ENCODE peak calls at places on chromosomes 6 and 20, in nine cellular contexts. One of them, this sample, is unnamed.

GRCh38 chr6:162538643-162539064 is 188.9 kb downstream of the PRKN start:
- DNase-seq in IMR-90: no peak
- DNase-seq in GM12865: no peak
- DNase-seq in AG10803: no peak
- DNase-seq in fibroblast of mammary gland: no peak
- DNase-seq in astrocyte of the spinal cord: no peak
- DNase-seq in heart left ventricle: peak; percentile 79
- DNase-seq in foreskin fibroblast: no peak
- DNase-seq in fibroblast of the aortic adventitia: no peak
- DNase-seq in this sample: no peak

GRCh38 chr6:88823998-88824397 is 139.4 kb downstream of the RNGTT start:
- DNase-seq in foreskin fibroblast: peak; percentile 22
- DNase-seq in fibroblast of the aortic adventitia: peak; percentile 40
- DNase-seq in IMR-90: peak; percentile 77
- DNase-seq in heart left ventricle: no peak
- DNase-seq in GM12865: no peak
- DNase-seq in astrocyte of the spinal cord: peak; percentile 54
- DNase-seq in AG10803: peak; percentile 44
- DNase-seq in fibroblast of mammary gland: peak; percentile 57
- DNase-seq in this sample: peak; percentile 74

GRCh38 chr20:32004963-32005362 is 5.3 kb upstream of the CCM2L start:
- DNase-seq in foreskin fibroblast: peak; percentile 14
- DNase-seq in heart left ventricle: no peak
- DNase-seq in IMR-90: peak; percentile 36
- DNase-seq in AG10803: peak; percentile 25
- DNase-seq in astrocyte of the spinal cord: no peak
- DNase-seq in GM12865: no peak
- DNase-seq in fibroblast of the aortic adventitia: peak; percentile 32
- DNase-seq in fibroblast of mammary gland: peak; percentile 32
- DNase-seq in this sample: no peak

GRCh38 chr20:54980321-54980960 is 505.0 kb downstream of the DOK5 start:
- DNase-seq in heart left ventricle: no peak
- DNase-seq in AG10803: no peak
- DNase-seq in fibroblast of the aortic adventitia: no peak
- DNase-seq in GM12865: peak; percentile 2
- DNase-seq in astrocyte of the spinal cord: peak; percentile 1
- DNase-seq in foreskin fibroblast: no peak
- DNase-seq in fibroblast of mammary gland: peak; percentile 10
- DNase-seq in IMR-90: no peak
- DNase-seq in this sample: peak; percentile 36

GRCh38 chr6:125421853-125422252 is 120.1 kb upstream of the HDDC2 start:
- DNase-seq in AG10803: no peak
- DNase-seq in astrocyte of the spinal cord: peak; percentile 47
- DNase-seq in GM12865: no peak
- DNase-seq in foreskin fibroblast: no peak
- DNase-seq in fibroblast of the aortic adventitia: peak; percentile 11
- DNase-seq in heart left ventricle: peak; percentile 54
- DNase-seq in fibroblast of mammary gland: peak; percentile 7
- DNase-seq in IMR-90: no peak
- DNase-seq in this sample: peak; percentile 46

GRCh38 chr20:32678948-32679347 is 5.2 kb upstream of the C20orf203 start:
- DNase-seq in GM12865: no peak
- DNase-seq in foreskin fibroblast: peak; percentile 52
- DNase-seq in fibroblast of the aortic adventitia: peak; percentile 22
- DNase-seq in fibroblast of mammary gland: peak; percentile 57
- DNase-seq in IMR-90: peak; percentile 17
- DNase-seq in astrocyte of the spinal cord: no peak
- DNase-seq in AG10803: peak; percentile 83
- DNase-seq in heart left ventricle: peak; percentile 65
- DNase-seq in this sample: no peak

GRCh38 chr6:36131517-36132220 is 1.4 kb downstream of the MAPK13 start:
- DNase-seq in astrocyte of the spinal cord: peak; percentile 41
- DNase-seq in AG10803: peak; percentile 36
- DNase-seq in foreskin fibroblast: peak; percentile 92
- DNase-seq in IMR-90: peak; percentile 80
- DNase-seq in fibroblast of mammary gland: peak; percentile 87
- DNase-seq in GM12865: peak; percentile 93
- DNase-seq in heart left ventricle: no peak
- DNase-seq in fibroblast of the aortic adventitia: peak; percentile 78
- DNase-seq in this sample: peak; percentile 14

GRCh38 chr6:159395614-159396013 is 226.4 kb downstream of the FNDC1 start:
- DNase-seq in AG10803: no peak
- DNase-seq in IMR-90: no peak
- DNase-seq in fibroblast of mammary gland: no peak
- DNase-seq in heart left ventricle: no peak
- DNase-seq in GM12865: no peak
- DNase-seq in foreskin fibroblast: no peak
- DNase-seq in fibroblast of the aortic adventitia: no peak
- DNase-seq in astrocyte of the spinal cord: no peak
- DNase-seq in this sample: no peak

GRCh38 chr6:34656378-34657036 is 40.1 kb downstream of the ILRUN start:
- DNase-seq in foreskin fibroblast: peak; percentile 75
- DNase-seq in IMR-90: peak; percentile 90
- DNase-seq in fibroblast of mammary gland: peak; percentile 92
- DNase-seq in fibroblast of the aortic adventitia: peak; percentile 51
- DNase-seq in GM12865: peak; percentile 97
- DNase-seq in AG10803: peak; percentile 81
- DNase-seq in heart left ventricle: no peak
- DNase-seq in astrocyte of the spinal cord: peak; percentile 38
- DNase-seq in this sample: peak; percentile 58

GRCh38 chr6:157953580-157954091 is 28.0 kb upstream of the SYNJ2 start:
- DNase-seq in heart left ventricle: no peak
- DNase-seq in fibroblast of the aortic adventitia: no peak
- DNase-seq in fibroblast of mammary gland: no peak
- DNase-seq in foreskin fibroblast: no peak
- DNase-seq in GM12865: no peak
- DNase-seq in astrocyte of the spinal cord: no peak
- DNase-seq in AG10803: no peak
- DNase-seq in IMR-90: no peak
- DNase-seq in this sample: no peak

GRCh38 chr6:135505222-135505621 is 7.7 kb upstream of the AHI1 start:
- DNase-seq in fibroblast of the aortic adventitia: no peak
- DNase-seq in heart left ventricle: no peak
- DNase-seq in foreskin fibroblast: no peak
- DNase-seq in GM12865: no peak
- DNase-seq in astrocyte of the spinal cord: no peak
- DNase-seq in fibroblast of mammary gland: no peak
- DNase-seq in IMR-90: no peak
- DNase-seq in AG10803: no peak
- DNase-seq in this sample: no peak

GRCh38 chr6:112289039-112289566 is 34.7 kb upstream of the LAMA4 start:
- DNase-seq in AG10803: peak; percentile 92
- DNase-seq in astrocyte of the spinal cord: peak; percentile 94
- DNase-seq in GM12865: no peak
- DNase-seq in heart left ventricle: peak; percentile 79
- DNase-seq in IMR-90: peak; percentile 96
- DNase-seq in fibroblast of mammary gland: peak; percentile 94
- DNase-seq in fibroblast of the aortic adventitia: peak; percentile 96
- DNase-seq in foreskin fibroblast: peak; percentile 84
- DNase-seq in this sample: no peak

GRCh38 chr20:59428441-59429205 is 128.2 kb downstream of the EDN3 start:
- DNase-seq in fibroblast of the aortic adventitia: no peak
- DNase-seq in IMR-90: no peak
- DNase-seq in foreskin fibroblast: no peak
- DNase-seq in GM12865: peak; percentile 27
- DNase-seq in heart left ventricle: no peak
- DNase-seq in astrocyte of the spinal cord: no peak
- DNase-seq in fibroblast of mammary gland: no peak
- DNase-seq in AG10803: no peak
- DNase-seq in this sample: no peak

GRCh38 chr6:64256483-64256882 is 620.9 kb downstream of the PHF3 start:
- DNase-seq in fibroblast of the aortic adventitia: no peak
- DNase-seq in GM12865: no peak
- DNase-seq in AG10803: no peak
- DNase-seq in heart left ventricle: no peak
- DNase-seq in foreskin fibroblast: no peak
- DNase-seq in IMR-90: no peak
- DNase-seq in fibroblast of mammary gland: no peak
- DNase-seq in astrocyte of the spinal cord: no peak
- DNase-seq in this sample: no peak

GRCh38 chr6:158057213-158057987 is 75.7 kb downstream of the SYNJ2 start:
- DNase-seq in fibroblast of mammary gland: peak; percentile 98
- DNase-seq in AG10803: peak; percentile 95
- DNase-seq in IMR-90: peak; percentile 98
- DNase-seq in fibroblast of the aortic adventitia: peak; percentile 95
- DNase-seq in astrocyte of the spinal cord: peak; percentile 95
- DNase-seq in heart left ventricle: no peak
- DNase-seq in GM12865: no peak
- DNase-seq in foreskin fibroblast: peak; percentile 94
- DNase-seq in this sample: peak; percentile 95

GRCh38 chr20:23773579-23773978 is 22.8 kb upstream of the CST1 start:
- DNase-seq in AG10803: no peak
- DNase-seq in heart left ventricle: no peak
- DNase-seq in IMR-90: no peak
- DNase-seq in fibroblast of the aortic adventitia: no peak
- DNase-seq in foreskin fibroblast: no peak
- DNase-seq in astrocyte of the spinal cord: no peak
- DNase-seq in GM12865: no peak
- DNase-seq in fibroblast of mammary gland: no peak
- DNase-seq in this sample: no peak

GRCh38 chr6:46128476-46128875 is 1.3 kb upstream of the ENPP4 start:
- DNase-seq in fibroblast of the aortic adventitia: no peak
- DNase-seq in astrocyte of the spinal cord: no peak
- DNase-seq in GM12865: peak; percentile 32
- DNase-seq in heart left ventricle: no peak
- DNase-seq in IMR-90: no peak
- DNase-seq in fibroblast of mammary gland: no peak
- DNase-seq in AG10803: no peak
- DNase-seq in foreskin fibroblast: no peak
- DNase-seq in this sample: no peak

GRCh38 chr6:6515691-6516607 is 72.6 kb upstream of the LY86 start:
- DNase-seq in GM12865: peak; percentile 81
- DNase-seq in fibroblast of the aortic adventitia: no peak
- DNase-seq in astrocyte of the spinal cord: no peak
- DNase-seq in fibroblast of mammary gland: no peak
- DNase-seq in AG10803: no peak
- DNase-seq in heart left ventricle: no peak
- DNase-seq in foreskin fibroblast: no peak
- DNase-seq in IMR-90: no peak
- DNase-seq in this sample: no peak

GRCh38 chr20:12575352-12576095 is 433.2 kb upstream of the SPTLC3 start:
- DNase-seq in foreskin fibroblast: no peak
- DNase-seq in AG10803: no peak
- DNase-seq in fibroblast of mammary gland: no peak
- DNase-seq in GM12865: no peak
- DNase-seq in IMR-90: no peak
- DNase-seq in fibroblast of the aortic adventitia: no peak
- DNase-seq in heart left ventricle: peak; percentile 86
- DNase-seq in astrocyte of the spinal cord: no peak
- DNase-seq in this sample: peak; percentile 45

GRCh38 chr20:12573428-12573827 is 435.3 kb upstream of the SPTLC3 start:
- DNase-seq in astrocyte of the spinal cord: no peak
- DNase-seq in fibroblast of the aortic adventitia: no peak
- DNase-seq in heart left ventricle: no peak
- DNase-seq in fibroblast of mammary gland: no peak
- DNase-seq in foreskin fibroblast: no peak
- DNase-seq in GM12865: no peak
- DNase-seq in AG10803: no peak
- DNase-seq in IMR-90: no peak
- DNase-seq in this sample: peak; percentile 30

GRCh38 chr20:12581644-12582350 is 427.0 kb upstream of the SPTLC3 start:
- DNase-seq in AG10803: no peak
- DNase-seq in GM12865: no peak
- DNase-seq in fibroblast of the aortic adventitia: no peak
- DNase-seq in heart left ventricle: no peak
- DNase-seq in astrocyte of the spinal cord: no peak
- DNase-seq in fibroblast of mammary gland: no peak
- DNase-seq in foreskin fibroblast: no peak
- DNase-seq in IMR-90: no peak
- DNase-seq in this sample: no peak

GRCh38 chr20:12577213-12577612 is 431.6 kb upstream of the SPTLC3 start:
- DNase-seq in AG10803: no peak
- DNase-seq in astrocyte of the spinal cord: no peak
- DNase-seq in fibroblast of the aortic adventitia: no peak
- DNase-seq in fibroblast of mammary gland: no peak
- DNase-seq in foreskin fibroblast: no peak
- DNase-seq in IMR-90: no peak
- DNase-seq in GM12865: no peak
- DNase-seq in heart left ventricle: no peak
- DNase-seq in this sample: no peak
- H3K4me3 ChIP-seq in AG10803: no peak overlapping the region
- H3K4me3 ChIP-seq in astrocyte of the spinal cord: no peak overlapping the region
- H3K4me3 ChIP-seq in fibroblast of the aortic adventitia: no peak overlapping the region
- H3K4me3 ChIP-seq in fibroblast of mammary gland: no peak overlapping the region
- H3K4me3 ChIP-seq in foreskin fibroblast: no peak overlapping the region
- H3K4me3 ChIP-seq in IMR-90: no peak overlapping the region
- H3K4me3 ChIP-seq in GM12865: no peak overlapping the region
- H3K4me3 ChIP-seq in heart left ventricle: no peak overlapping the region
- H3K4me3 ChIP-seq in this sample: no peak overlapping the region

GRCh38 chr6:30394139-30394538 is 49.2 kb downstream of the RPP21 start:
- DNase-seq in GM12865: no peak
- DNase-seq in astrocyte of the spinal cord: no peak
- DNase-seq in fibroblast of the aortic adventitia: no peak
- DNase-seq in heart left ventricle: no peak
- DNase-seq in IMR-90: no peak
- DNase-seq in fibroblast of mammary gland: no peak
- DNase-seq in AG10803: no peak
- DNase-seq in foreskin fibroblast: no peak
- DNase-seq in this sample: no peak
- TF ChIP-seq CTCF in GM12865: no peak
- TF ChIP-seq CTCF in astrocyte of the spinal cord: no peak
- TF ChIP-seq CTCF in fibroblast of the aortic adventitia: no peak
- TF ChIP-seq CTCF in heart left ventricle: no peak
- TF ChIP-seq CTCF in IMR-90: no peak
- TF ChIP-seq CTCF in fibroblast of mammary gland: no peak
- TF ChIP-seq CTCF in AG10803: no peak
- TF ChIP-seq CTCF in foreskin fibroblast: no peak
- TF ChIP-seq CTCF in this sample: no peak

DNA sequence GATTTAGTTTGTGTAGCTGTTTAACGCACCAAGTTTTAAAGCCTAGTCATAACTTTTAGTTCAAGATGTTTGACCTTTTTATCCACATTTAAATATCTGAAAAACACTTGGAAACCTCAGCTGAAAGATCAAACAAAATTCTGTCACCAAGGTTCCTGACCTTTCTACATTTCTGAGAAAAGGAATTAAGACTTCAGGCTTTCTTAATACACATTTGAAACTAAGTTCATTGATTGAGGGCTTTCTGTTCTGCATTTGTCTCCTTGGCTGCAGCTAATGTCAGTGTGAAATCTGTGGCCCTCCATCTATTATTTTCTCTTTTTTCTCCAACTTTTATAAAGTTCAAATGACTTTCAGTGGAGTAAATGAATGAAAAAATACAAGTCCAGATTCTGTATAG is 22.7 kb upstream of the FBXL4 start:
- DNase-seq in GM12865: no peak
- DNase-seq in fibroblast of mammary gland: no peak
- DNase-seq in heart left ventricle: no peak
- DNase-seq in foreskin fibroblast: no peak
- DNase-seq in fibroblast of the aortic adventitia: no peak
- DNase-seq in astrocyte of the spinal cord: no peak
- DNase-seq in AG10803: no peak
- DNase-seq in IMR-90: no peak
- DNase-seq in this sample: no peak
- H3K4me3 ChIP-seq in GM12865: no peak overlapping the region
- H3K4me3 ChIP-seq in fibroblast of mammary gland: no peak overlapping the region
- H3K4me3 ChIP-seq in heart left ventricle: no peak overlapping the region
- H3K4me3 ChIP-seq in foreskin fibroblast: no peak overlapping the region
- H3K4me3 ChIP-seq in fibroblast of the aortic adventitia: no peak overlapping the region
- H3K4me3 ChIP-seq in astrocyte of the spinal cord: no peak overlapping the region
- H3K4me3 ChIP-seq in AG10803: no peak overlapping the region
- H3K4me3 ChIP-seq in IMR-90: no peak overlapping the region
- H3K4me3 ChIP-seq in this sample: no peak overlapping the region

GRCh38 chr6:168388641-168389633 is 52.0 kb upstream of the SMOC2 start:
- DNase-seq in fibroblast of the aortic adventitia: no peak
- DNase-seq in AG10803: no peak
- DNase-seq in heart left ventricle: no peak
- DNase-seq in astrocyte of the spinal cord: no peak
- DNase-seq in foreskin fibroblast: no peak
- DNase-seq in IMR-90: no peak
- DNase-seq in fibroblast of mammary gland: no peak
- DNase-seq in GM12865: no peak
- DNase-seq in this sample: no peak
- TF ChIP-seq CTCF in fibroblast of the aortic adventitia: no peak
- TF ChIP-seq CTCF in AG10803: no peak
- TF ChIP-seq CTCF in heart left ventricle: no peak
- TF ChIP-seq CTCF in astrocyte of the spinal cord: no peak
- TF ChIP-seq CTCF in foreskin fibroblast: no peak
- TF ChIP-seq CTCF in IMR-90: no peak
- TF ChIP-seq CTCF in fibroblast of mammary gland: no peak
- TF ChIP-seq CTCF in GM12865: no peak
- TF ChIP-seq CTCF in this sample: no peak

This sample was measured in epithelial cell of esophagus.